ENCODE peak calls at places on chromosomes 13 and 19, in ten cellular contexts. I is thyroid gland, H is uterus, N is transverse colon, B is A549, Y is lower leg skin, V is tibial nerve, G is body of pancreas, R is adrenal gland, O is breast epithelium. U is an unnamed sample.
A peak's percentile ranks its signal among the peaks of the same experiment; 100 is the strongest.

GRCh38 chr19:16325671-16326400 is 1.2 kb downstream of the KLF2 start:
- DNase-seq in I (peak; percentile 40), H (peak; percentile 60), N (peak; percentile 46), B (no peak), Y (peak; percentile 91), V (no peak), G (no peak), R (peak; percentile 43), O (no peak), U (no peak)

GRCh38 chr13:53822136-53822535 is 793.5 kb downstream of the OLFM4 start:
- DNase-seq in I (no peak), H (no peak), N (no peak), B (no peak), Y (no peak), V (no peak), G (no peak), R (no peak), O (no peak), U (no peak)

GRCh38 chr13:43686557-43686956 is 100.2 kb downstream of the ENOX1 start:
- DNase-seq in I (peak; percentile 3), H (peak; percentile 64), N (no peak), B (peak; percentile 5), Y (no peak), V (no peak), G (peak; percentile 42), R (peak; percentile 81), O (no peak), U (no peak)

GRCh38 chr13:80084086-80084676 is 256.7 kb downstream of the SPRY2 start:
- DNase-seq in I (no peak), H (no peak), N (no peak), B (no peak), Y (no peak), V (no peak), G (peak; percentile 13), R (no peak), O (no peak), U (no peak)

GRCh38 chr13:111241862-111242261 is 78.6 kb upstream of the TEX29 start:
- DNase-seq in I (no peak), H (no peak), N (no peak), B (no peak), Y (no peak), V (no peak), G (no peak), R (no peak), O (no peak), U (no peak)

GRCh38 chr13:44331912-44332840 is 41.4 kb upstream of the SERP2 start:
- DNase-seq in I (peak; percentile 22), H (peak; percentile 96), N (peak; percentile 58), B (no peak), Y (no peak), V (peak; percentile 67), G (peak; percentile 51), R (peak; percentile 38), O (no peak), U (peak; percentile 45)

GRCh38 chr13:34159946-34160345 is 342.0 kb downstream of the RFC3 start:
- DNase-seq in I (no peak), H (no peak), N (no peak), B (no peak), Y (no peak), V (no peak), G (no peak), R (no peak), O (no peak), U (no peak)

GRCh38 chr19:6431891-6432290 is 1.7 kb downstream of the SLC25A41 start:
- DNase-seq in I (no peak), H (no peak), N (no peak), B (no peak), Y (no peak), V (no peak), G (no peak), R (no peak), O (no peak), U (no peak)

GRCh38 chr19:8512115-8512967 is 1.6 kb downstream of the ZNF414 start:
- DNase-seq in I (no peak), H (no peak), N (peak; percentile 43), B (peak; percentile 38), Y (no peak), V (no peak), G (no peak), R (no peak), O (no peak), U (no peak)

GRCh38 chr13:90272356-90272755 is 1075.1 kb upstream of the MIR17HG start:
- DNase-seq in I (no peak), H (no peak), N (no peak), B (no peak), Y (no peak), V (no peak), G (no peak), R (no peak), O (no peak), U (no peak)

GRCh38 chr19:38227272-38228004 is 3.4 kb upstream of the DPF1 start:
- DNase-seq in I (no peak), H (no peak), N (no peak), B (no peak), Y (no peak), V (no peak), G (no peak), R (no peak), O (no peak), U (no peak)

GRCh38 chr13:36345438-36346221 is 564 bp downstream of the SPART start:
- DNase-seq in I (peak; percentile 71), H (peak; percentile 85), N (peak; percentile 60), B (peak; percentile 14), Y (peak; percentile 96), V (peak; percentile 89), G (peak; percentile 74), R (peak; percentile 82), O (no peak), U (peak; percentile 61)

GRCh38 chr19:49682274-49682673 is 5.2 kb downstream of the PRMT1 start:
- DNase-seq in I (no peak), H (no peak), N (no peak), B (no peak), Y (no peak), V (no peak), G (peak; percentile 1), R (peak; percentile 61), O (no peak), U (no peak)

GRCh38 chr19:41939861-41940442 is 11.7 kb upstream of the ERFL start:
- DNase-seq in I (no peak), H (no peak), N (peak; percentile 62), B (peak; percentile 78), Y (no peak), V (no peak), G (no peak), R (no peak), O (no peak), U (no peak)

GRCh38 chr19:45862271-45862563 is 730 bp downstream of the SYMPK start:
- DNase-seq in I (no peak), H (no peak), N (peak; percentile 66), B (no peak), Y (no peak), V (no peak), G (no peak), R (no peak), O (no peak), U (no peak)
- TF ChIP-seq POLR2A in I (no peak), H (no peak), N (no peak), B (no peak), Y (no peak), V (no peak), G (no peak), R (no peak), O (no peak), U (no peak)

GRCh38 chr19:39411006-39411831 is 1.2 kb upstream of the PLEKHG2 start:
- DNase-seq in I (peak; percentile 37), H (peak; percentile 73), N (peak; percentile 86), B (no peak), Y (peak; percentile 92), V (peak; percentile 70), G (peak; percentile 81), R (peak; percentile 53), O (no peak), U (peak; percentile 44)
- TF ChIP-seq POLR2A in I (no peak), H (peak; percentile 14), N (peak; percentile 87), B (peak; percentile 34), Y (no peak), V (no peak), G (peak; percentile 71), R (peak; percentile 38), O (peak; percentile 66), U (no peak)

GRCh38 chr13:93767231-93767916 is 540.8 kb downstream of the GPC6 start:
- DNase-seq in I (no peak), H (no peak), N (no peak), B (no peak), Y (no peak), V (no peak), G (no peak), R (no peak), O (no peak), U (no peak)

GRCh38 chr13:93769607-93770006 is 543.0 kb downstream of the GPC6 start:
- DNase-seq in I (no peak), H (no peak), N (no peak), B (no peak), Y (no peak), V (no peak), G (no peak), R (no peak), O (no peak), U (no peak)

GRCh38 chr13:93769126-93769525 is 542.5 kb downstream of the GPC6 start:
- DNase-seq in I (no peak), H (no peak), N (no peak), B (no peak), Y (no peak), V (no peak), G (no peak), R (no peak), O (no peak), U (no peak)

GRCh38 chr13:93766719-93767118 is 540.1 kb downstream of the GPC6 start:
- DNase-seq in I (no peak), H (no peak), N (no peak), B (no peak), Y (no peak), V (no peak), G (no peak), R (no peak), O (no peak), U (no peak)

GRCh38 chr13:93767917-93768422 is 541.4 kb downstream of the GPC6 start:
- DNase-seq in I (no peak), H (no peak), N (no peak), B (no peak), Y (no peak), V (no peak), G (no peak), R (no peak), O (no peak), U (no peak)
- TF ChIP-seq POLR2A in I (no peak), H (no peak), N (no peak), B (no peak), Y (no peak), V (no peak), G (no peak), R (no peak), O (no peak), U (no peak)

DNA sequence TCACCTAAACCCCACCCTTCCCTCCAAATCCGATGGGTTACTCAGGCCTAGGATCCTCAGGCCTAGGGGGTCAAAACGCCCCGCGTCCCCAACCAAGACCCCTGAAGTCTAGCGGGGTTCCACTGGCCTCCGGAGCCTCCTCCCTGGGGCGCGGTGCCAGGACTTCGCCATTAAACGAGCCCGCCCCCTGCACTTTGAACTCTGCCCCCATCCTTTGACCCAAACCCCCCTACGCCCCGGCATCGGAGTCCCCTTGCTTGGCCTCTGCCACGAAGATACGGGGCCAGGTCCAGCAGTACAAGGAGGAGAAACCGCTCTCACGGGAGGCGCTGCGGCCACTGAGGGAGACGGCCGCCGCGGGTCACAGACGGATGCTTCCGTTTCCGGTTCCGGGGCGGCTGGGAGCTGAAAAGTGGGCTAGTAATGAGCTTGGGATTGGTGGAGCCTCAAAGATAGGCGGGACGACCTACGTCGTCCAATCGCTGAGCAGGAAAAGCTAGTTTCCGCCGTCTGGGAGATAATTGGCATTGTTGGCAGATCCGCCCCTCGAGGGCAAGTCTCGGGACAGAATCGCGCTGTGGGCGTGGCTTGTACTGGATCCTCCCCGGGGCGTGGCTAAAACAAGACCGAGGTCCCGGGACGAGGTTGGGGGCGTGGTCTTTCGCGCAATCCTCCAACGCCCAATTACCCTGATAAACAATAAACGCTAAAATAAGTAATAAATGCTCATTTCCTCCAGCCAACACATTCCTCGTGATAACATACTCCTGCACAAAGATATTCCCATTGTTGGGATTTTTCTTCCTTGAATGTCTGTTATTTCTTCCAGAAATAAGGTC is 5.7 kb upstream of the ZNF77 start:
- DNase-seq in I (peak; percentile 100), H (peak; percentile 100), N (peak; percentile 100), B (peak; percentile 99), Y (peak; percentile 100), V (peak; percentile 100), G (peak; percentile 100), R (peak; percentile 100), O (peak; percentile 100), U (peak; percentile 100)
- TF ChIP-seq POLR2A in I (peak; percentile 88), H (peak; percentile 90), N (peak; percentile 96), B (peak; percentile 71), Y (no peak), V (peak; percentile 68), G (peak; percentile 95), R (peak; percentile 91), O (peak; percentile 96), U (peak; percentile 89)